ENCODE peak calls at places on chromosome 13, in five cellular contexts. One of them, this sample, is unnamed.

GRCh38 chr13:50220938-50221337 is 205.7 kb downstream of the KCNRG start:
- DNase-seq in SW 1271: no peak
- DNase-seq in COR-L47: no peak
- DNase-seq in AG10803: peak
- DNase-seq in stimulated activated naive CD4-positive, alpha-beta T cell: no peak
- DNase-seq in this sample: no peak

GRCh38 chr13:49258097-49258796 is 10.5 kb downstream of the CDADC1 start:
- DNase-seq in AG10803: no peak
- DNase-seq in stimulated activated naive CD4-positive, alpha-beta T cell: no peak
- DNase-seq in SW 1271: no peak
- DNase-seq in COR-L47: no peak
- DNase-seq in this sample: peak

GRCh38 chr13:25881946-25882574 is 169.8 kb downstream of the SHISA2 start:
- DNase-seq in COR-L47: peak
- DNase-seq in AG10803: no peak
- DNase-seq in SW 1271: no peak
- DNase-seq in stimulated activated naive CD4-positive, alpha-beta T cell: no peak
- DNase-seq in this sample: no peak

GRCh38 chr13:100347941-100348340 is 240.6 kb downstream of the GGACT start:
- DNase-seq in COR-L47: peak
- DNase-seq in SW 1271: no peak
- DNase-seq in stimulated activated naive CD4-positive, alpha-beta T cell: no peak
- DNase-seq in AG10803: no peak
- DNase-seq in this sample: no peak

GRCh38 chr13:92572190-92572589 is 654.4 kb upstream of the GPC6 start:
- DNase-seq in stimulated activated naive CD4-positive, alpha-beta T cell: no peak
- DNase-seq in COR-L47: peak
- DNase-seq in SW 1271: no peak
- DNase-seq in AG10803: no peak
- DNase-seq in this sample: no peak

GRCh38 chr13:44271031-44271433 is 102.6 kb upstream of the SERP2 start:
- DNase-seq in SW 1271: no peak
- DNase-seq in COR-L47: no peak
- DNase-seq in AG10803: peak
- DNase-seq in stimulated activated naive CD4-positive, alpha-beta T cell: no peak
- DNase-seq in this sample: no peak

GRCh38 chr13:112073245-112074138 is 6.5 kb downstream of the SOX1 start:
- DNase-seq in stimulated activated naive CD4-positive, alpha-beta T cell: no peak
- DNase-seq in COR-L47: peak
- DNase-seq in AG10803: no peak
- DNase-seq in SW 1271: no peak
- DNase-seq in this sample: no peak

GRCh38 chr13:76773695-76774094 is 112.5 kb downstream of the KCTD12 start:
- DNase-seq in stimulated activated naive CD4-positive, alpha-beta T cell: no peak
- DNase-seq in COR-L47: no peak
- DNase-seq in AG10803: peak
- DNase-seq in SW 1271: no peak
- DNase-seq in this sample: no peak

GRCh38 chr13:30752201-30752797 is 17.0 kb downstream of the ALOX5AP start:
- DNase-seq in stimulated activated naive CD4-positive, alpha-beta T cell: no peak
- DNase-seq in COR-L47: no peak
- DNase-seq in AG10803: no peak
- DNase-seq in SW 1271: no peak
- DNase-seq in this sample: no peak

GRCh38 chr13:113129921-113130750 is 7.5 kb downstream of the F10 start:
- DNase-seq in COR-L47: no peak
- DNase-seq in AG10803: no peak
- DNase-seq in SW 1271: no peak
- DNase-seq in stimulated activated naive CD4-positive, alpha-beta T cell: no peak
- DNase-seq in this sample: no peak

GRCh38 chr13:75838366-75839017 is 202.4 kb downstream of the LMO7 start:
- DNase-seq in stimulated activated naive CD4-positive, alpha-beta T cell: no peak
- DNase-seq in COR-L47: peak
- DNase-seq in SW 1271: no peak
- DNase-seq in AG10803: peak
- DNase-seq in this sample: no peak

GRCh38 chr13:110523838-110524237 is 37.7 kb downstream of the RAB20 start:
- DNase-seq in AG10803: no peak
- DNase-seq in SW 1271: no peak
- DNase-seq in COR-L47: no peak
- DNase-seq in stimulated activated naive CD4-positive, alpha-beta T cell: no peak
- DNase-seq in this sample: no peak

GRCh38 chr13:30133976-30134375 is 173.4 kb downstream of the KATNAL1 start:
- DNase-seq in stimulated activated naive CD4-positive, alpha-beta T cell: no peak
- DNase-seq in COR-L47: no peak
- DNase-seq in AG10803: peak
- DNase-seq in SW 1271: no peak
- DNase-seq in this sample: no peak

GRCh38 chr13:21849323-21849722 is 178.4 kb downstream of the FGF9 start:
- DNase-seq in SW 1271: peak
- DNase-seq in COR-L47: peak
- DNase-seq in stimulated activated naive CD4-positive, alpha-beta T cell: no peak
- DNase-seq in AG10803: peak
- DNase-seq in this sample: peak

This sample was measured in central memory CD4-positive, alpha-beta T cell.